ENCODE peak calls at places on chromosomes 2 and 18, in four cellular contexts. One of them, this sample, is unnamed. For H3K4me1 and H3K27me3, the result is how much of the 10 kb centered on the place peaks cover.

GRCh38 chr2:68182902-68183301 is 25.2 kb downstream of the PNO1 start:
- DNase-seq in mesendoderm: no peak
- DNase-seq in neuronal stem cell: no peak
- DNase-seq in IMR-90: no peak
- DNase-seq in this sample: no peak

GRCh38 chr18:22345733-22346132 is 72.0 kb downstream of the CTAGE1 start:
- DNase-seq in mesendoderm: no peak
- DNase-seq in neuronal stem cell: no peak
- DNase-seq in IMR-90: peak
- DNase-seq in this sample: no peak

GRCh38 chr2:105754999-105755398 is 10.3 kb downstream of the NCK2 start:
- DNase-seq in mesendoderm: no peak
- DNase-seq in neuronal stem cell: no peak
- DNase-seq in IMR-90: no peak
- DNase-seq in this sample: no peak

GRCh38 chr2:188416367-188416766 is 124.7 kb downstream of the GULP1 start:
- DNase-seq in mesendoderm: no peak
- DNase-seq in neuronal stem cell: no peak
- DNase-seq in IMR-90: no peak
- DNase-seq in this sample: no peak

GRCh38 chr2:96241227-96241626 is 24.6 kb downstream of the TMEM127 start:
- DNase-seq in mesendoderm: peak
- DNase-seq in neuronal stem cell: no peak
- DNase-seq in IMR-90: no peak
- DNase-seq in this sample: peak

GRCh38 chr2:88085099-88085498 is 17.5 kb downstream of the SMYD1 start:
- DNase-seq in mesendoderm: no peak
- DNase-seq in neuronal stem cell: no peak
- DNase-seq in IMR-90: no peak
- DNase-seq in this sample: no peak

GRCh38 chr18:11324956-11325873 is 175.8 kb upstream of the PIEZO2 start:
- DNase-seq in mesendoderm: no peak
- DNase-seq in neuronal stem cell: no peak
- DNase-seq in IMR-90: peak
- DNase-seq in this sample: no peak

GRCh38 chr2:134261398-134262131 is 7.7 kb downstream of the MGAT5 start:
- DNase-seq in mesendoderm: peak
- DNase-seq in neuronal stem cell: no peak
- DNase-seq in IMR-90: no peak
- DNase-seq in this sample: no peak

GRCh38 chr2:177114712-177115111 is 97.9 kb upstream of the HNRNPA3 start:
- DNase-seq in mesendoderm: no peak
- DNase-seq in neuronal stem cell: no peak
- DNase-seq in IMR-90: no peak
- DNase-seq in this sample: no peak

GRCh38 chr2:1848599-1848995 is 104.3 kb upstream of the PXDN start:
- DNase-seq in mesendoderm: no peak
- DNase-seq in neuronal stem cell: no peak
- DNase-seq in IMR-90: no peak
- DNase-seq in this sample: no peak

GRCh38 chr2:45935791-45936622 is 284.5 kb downstream of the PRKCE start:
- DNase-seq in mesendoderm: peak
- DNase-seq in neuronal stem cell: peak
- DNase-seq in IMR-90: peak
- DNase-seq in this sample: peak

GRCh38 chr2:213688129-213688528 is 403.9 kb downstream of the SPAG16 start:
- DNase-seq in mesendoderm: peak
- DNase-seq in neuronal stem cell: no peak
- DNase-seq in IMR-90: no peak
- DNase-seq in this sample: no peak

GRCh38 chr18:78244779-78245178 is 734.8 kb upstream of the SALL3 start:
- DNase-seq in mesendoderm: no peak
- DNase-seq in neuronal stem cell: no peak
- DNase-seq in IMR-90: no peak
- DNase-seq in this sample: no peak

GRCh38 chr18:58201728-58202405 is 157.8 kb downstream of the NEDD4L start:
- DNase-seq in mesendoderm: no peak
- DNase-seq in neuronal stem cell: no peak
- DNase-seq in IMR-90: no peak
- DNase-seq in this sample: no peak

GRCh38 chr18:13375302-13376255 is 157.0 kb downstream of the LDLRAD4 start:
- DNase-seq in mesendoderm: peak
- DNase-seq in neuronal stem cell: no peak
- DNase-seq in IMR-90: peak
- DNase-seq in this sample: no peak

GRCh38 chr2:237532225-237532624 is 34.1 kb upstream of the PRLH start:
- DNase-seq in mesendoderm: peak
- DNase-seq in neuronal stem cell: no peak
- DNase-seq in IMR-90: no peak
- DNase-seq in this sample: no peak

GRCh38 chr2:173760553-173760952 is 204.6 kb downstream of the SP3 start:
- DNase-seq in mesendoderm: no peak
- DNase-seq in neuronal stem cell: no peak
- DNase-seq in IMR-90: peak
- DNase-seq in this sample: no peak

GRCh38 chr2:143192085-143192484 is 62.9 kb downstream of the ARHGAP15 start:
- DNase-seq in mesendoderm: no peak
- DNase-seq in neuronal stem cell: no peak
- DNase-seq in IMR-90: no peak
- DNase-seq in this sample: no peak

GRCh38 chr2:223050900-223051299 is 1.1 kb upstream of the KCNE4 start:
- DNase-seq in mesendoderm: no peak
- DNase-seq in neuronal stem cell: no peak
- DNase-seq in IMR-90: peak
- DNase-seq in this sample: no peak

GRCh38 chr2:171991027-171991426 is 8.7 kb upstream of the METAP1D start:
- DNase-seq in mesendoderm: no peak
- DNase-seq in neuronal stem cell: no peak
- DNase-seq in IMR-90: no peak
- DNase-seq in this sample: no peak

GRCh38 chr18:22307528-22307927 is 110.2 kb downstream of the CTAGE1 start:
- DNase-seq in mesendoderm: no peak
- DNase-seq in neuronal stem cell: no peak
- DNase-seq in IMR-90: no peak
- DNase-seq in this sample: no peak

GRCh38 chr2:16257001-16257724 is 316.8 kb downstream of the MYCN start:
- DNase-seq in mesendoderm: no peak
- DNase-seq in neuronal stem cell: no peak
- DNase-seq in IMR-90: no peak
- DNase-seq in this sample: no peak

GRCh38 chr18:50866765-50867164 is 12.2 kb upstream of the ME2 start:
- DNase-seq in mesendoderm: no peak
- DNase-seq in neuronal stem cell: no peak
- DNase-seq in IMR-90: no peak
- DNase-seq in this sample: no peak

GRCh38 chr18:7668392-7668791 is 101.3 kb downstream of the PTPRM start:
- DNase-seq in mesendoderm: peak
- DNase-seq in neuronal stem cell: no peak
- DNase-seq in IMR-90: no peak
- DNase-seq in this sample: no peak

GRCh38 chr2:176122266-176122632 is 270 bp upstream of the HOXD9 start:
- DNase-seq in mesendoderm: no peak
- DNase-seq in neuronal stem cell: no peak
- DNase-seq in IMR-90: no peak
- DNase-seq in this sample: no peak

GRCh38 chr2:86055314-86055713 is 50.4 kb downstream of the POLR1A start:
- DNase-seq in mesendoderm: no peak
- DNase-seq in neuronal stem cell: no peak
- DNase-seq in IMR-90: no peak
- DNase-seq in this sample: no peak

GRCh38 chr2:7599462-7600258 is 682.4 kb downstream of the RNF144A start:
- DNase-seq in mesendoderm: no peak
- DNase-seq in neuronal stem cell: no peak
- DNase-seq in IMR-90: no peak
- DNase-seq in this sample: no peak

GRCh38 chr2:25168256-25169072 is at the start of gene POMC:
- DNase-seq in mesendoderm: peak
- DNase-seq in neuronal stem cell: no peak
- DNase-seq in IMR-90: peak
- DNase-seq in this sample: peak

GRCh38 chr2:156619021-156619539 is 182.9 kb downstream of the GPD2 start:
- DNase-seq in mesendoderm: no peak
- DNase-seq in neuronal stem cell: no peak
- DNase-seq in IMR-90: no peak
- DNase-seq in this sample: no peak

GRCh38 chr18:4639628-4640310 is 184.7 kb upstream of the DLGAP1 start:
- DNase-seq in mesendoderm: no peak
- DNase-seq in neuronal stem cell: no peak
- DNase-seq in IMR-90: no peak
- DNase-seq in this sample: no peak

GRCh38 chr2:33094303-33094702 is 147.6 kb downstream of the LTBP1 start:
- DNase-seq in mesendoderm: no peak
- DNase-seq in neuronal stem cell: no peak
- DNase-seq in IMR-90: no peak
- DNase-seq in this sample: no peak

GRCh38 chr2:129619471-129619870 is 360.0 kb upstream of the RAB6C start:
- DNase-seq in mesendoderm: peak
- DNase-seq in neuronal stem cell: no peak
- DNase-seq in IMR-90: no peak
- DNase-seq in this sample: peak

GRCh38 chr2:117127680-117128079 is 686.8 kb upstream of the DDX18 start:
- DNase-seq in mesendoderm: peak
- DNase-seq in neuronal stem cell: no peak
- DNase-seq in IMR-90: no peak
- DNase-seq in this sample: no peak

DNA sequence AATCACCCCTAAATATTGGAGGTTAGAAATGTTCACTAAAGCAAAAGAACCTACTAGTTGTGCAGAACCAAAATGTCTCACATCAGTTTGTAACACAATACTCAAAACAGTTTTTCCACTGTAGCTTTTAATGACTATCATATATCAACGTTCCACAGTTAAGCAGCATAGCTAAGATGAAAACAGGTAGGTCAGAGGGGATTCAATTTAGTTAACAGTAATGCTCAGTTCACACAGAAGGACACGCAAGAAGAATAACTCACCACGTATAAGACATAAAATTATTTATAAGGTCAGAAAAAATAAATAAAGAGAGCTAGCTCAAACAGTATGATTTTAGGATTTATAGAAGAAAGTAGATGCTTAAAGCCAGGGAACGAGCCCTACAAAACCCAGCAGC is 118.9 kb upstream of the CCDC150 start:
- DNase-seq in mesendoderm: no peak
- DNase-seq in neuronal stem cell: no peak
- DNase-seq in IMR-90: no peak
- DNase-seq in this sample: no peak
- H3K18ac ChIP-seq in mesendoderm: no peak
- H3K18ac ChIP-seq in neuronal stem cell: no peak
- H3K18ac ChIP-seq in IMR-90: no peak
- H3K18ac ChIP-seq in this sample: no peak

DNA sequence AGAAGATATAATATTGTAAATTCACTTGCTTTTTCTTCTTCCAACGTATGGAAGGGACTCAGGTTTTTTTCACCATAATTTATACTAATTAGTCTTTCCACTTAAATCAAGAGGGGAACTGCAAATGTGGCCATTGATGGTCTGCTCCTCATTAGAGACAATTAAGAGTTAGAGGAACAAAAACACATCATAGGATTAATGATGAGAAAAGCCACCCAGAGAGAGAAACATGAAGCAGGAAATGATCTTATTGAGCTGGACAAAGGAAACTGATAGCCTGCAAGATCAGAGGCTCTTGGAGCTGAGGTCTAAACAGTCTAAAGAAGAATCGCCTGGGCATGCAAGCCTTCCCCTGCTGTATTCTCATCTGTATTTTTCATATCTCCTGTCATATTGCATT is 151.2 kb upstream of the NRP2 start:
- DNase-seq in mesendoderm: no peak
- DNase-seq in neuronal stem cell: no peak
- DNase-seq in IMR-90: no peak
- DNase-seq in this sample: no peak
- H3K4me1 ChIP-seq in mesendoderm: under half
- H3K4me1 ChIP-seq in neuronal stem cell: under half
- H3K4me1 ChIP-seq in IMR-90: under half
- H3K4me1 ChIP-seq in this sample: under half

GRCh38 chr2:240930631-240931318 is 24.6 kb downstream of the CROCC2 start:
- DNase-seq in mesendoderm: no peak
- DNase-seq in neuronal stem cell: no peak
- DNase-seq in IMR-90: no peak
- DNase-seq in this sample: peak
- H3K27me3 ChIP-seq in mesendoderm: under half
- H3K27me3 ChIP-seq in neuronal stem cell: half or more
- H3K27me3 ChIP-seq in IMR-90: under half
- H3K27me3 ChIP-seq in this sample: under half

DNA sequence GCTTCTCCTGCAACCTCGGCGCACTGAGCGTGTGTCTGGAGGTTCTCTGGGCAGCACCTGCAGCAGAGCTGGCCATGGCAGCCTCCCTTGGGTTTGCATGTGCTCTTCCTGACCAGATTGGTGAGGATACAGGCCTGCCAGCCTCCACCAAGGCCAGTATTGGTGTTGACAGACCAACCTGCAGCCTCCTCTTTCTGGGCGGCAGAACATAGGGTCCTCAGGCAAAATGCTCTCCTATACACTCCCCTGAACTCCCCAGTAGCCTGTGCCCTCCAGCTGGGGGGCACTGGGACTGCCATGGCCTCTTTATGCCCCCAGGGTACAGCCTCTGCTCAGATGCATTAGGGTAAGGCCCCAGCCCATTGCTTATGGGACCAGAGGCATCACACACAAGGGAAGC is 131.9 kb upstream of the SPRED2 start:
- DNase-seq in mesendoderm: no peak
- DNase-seq in neuronal stem cell: no peak
- DNase-seq in IMR-90: no peak
- DNase-seq in this sample: no peak
- H3K18ac ChIP-seq in mesendoderm: no peak
- H3K18ac ChIP-seq in neuronal stem cell: peak
- H3K18ac ChIP-seq in IMR-90: no peak
- H3K18ac ChIP-seq in this sample: no peak

DNA sequence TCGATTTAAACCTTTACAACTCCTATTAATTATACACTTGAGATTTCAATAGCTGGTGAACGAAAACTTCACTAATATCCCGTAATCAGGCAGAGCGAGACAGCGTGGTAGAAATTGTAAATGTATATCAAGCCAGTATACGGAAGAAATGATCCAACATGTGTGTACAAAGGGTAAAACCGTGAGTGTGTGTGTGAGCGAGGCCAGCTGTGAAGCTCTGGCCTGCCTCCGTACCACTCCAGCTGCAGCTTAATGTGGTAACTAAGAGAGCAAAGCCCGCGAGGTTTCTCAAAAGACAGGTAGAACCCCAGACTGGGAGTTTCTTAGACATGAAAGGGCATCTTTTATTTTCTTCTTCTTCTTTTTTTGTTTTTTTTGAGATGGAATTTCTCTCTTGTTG is 52.3 kb upstream of the ZNF516 start:
- DNase-seq in mesendoderm: no peak
- DNase-seq in neuronal stem cell: no peak
- DNase-seq in IMR-90: no peak
- DNase-seq in this sample: no peak
- H3K4me1 ChIP-seq in mesendoderm: under half
- H3K4me1 ChIP-seq in neuronal stem cell: under half
- H3K4me1 ChIP-seq in IMR-90: under half
- H3K4me1 ChIP-seq in this sample: under half